ENCODE peak calls at places on chromosome 7, in six cellular contexts. One of them, this sample, is unnamed.

GRCh38 chr7:131007439-131008330 is 273.7 kb upstream of the KLF14 start:
- DNase-seq in endodermal cell: peak; percentile 82
- DNase-seq in cardiac muscle cell: peak; percentile 56
- DNase-seq in tibial nerve: peak; percentile 67
- DNase-seq in mammary epithelial cell: peak; percentile 73
- DNase-seq in upper lobe of right lung: no peak
- DNase-seq in this sample: no peak

GRCh38 chr7:115127399-115128021 is 205.6 kb downstream of the MDFIC start:
- DNase-seq in endodermal cell: no peak
- DNase-seq in cardiac muscle cell: no peak
- DNase-seq in tibial nerve: no peak
- DNase-seq in mammary epithelial cell: peak; percentile 10
- DNase-seq in upper lobe of right lung: no peak
- DNase-seq in this sample: no peak

GRCh38 chr7:97025983-97026704 is 1.5 kb upstream of the DLX5 start:
- DNase-seq in endodermal cell: peak; percentile 76
- DNase-seq in cardiac muscle cell: peak; percentile 60
- DNase-seq in tibial nerve: no peak
- DNase-seq in mammary epithelial cell: no peak
- DNase-seq in upper lobe of right lung: no peak
- DNase-seq in this sample: no peak

GRCh38 chr7:64630496-64630895 is 35.4 kb upstream of the ZNF107 start:
- DNase-seq in endodermal cell: no peak
- DNase-seq in cardiac muscle cell: no peak
- DNase-seq in tibial nerve: no peak
- DNase-seq in mammary epithelial cell: no peak
- DNase-seq in upper lobe of right lung: no peak
- DNase-seq in this sample: no peak

GRCh38 chr7:3019801-3020200 is 23.9 kb downstream of the CARD11 start:
- DNase-seq in endodermal cell: no peak
- DNase-seq in cardiac muscle cell: no peak
- DNase-seq in tibial nerve: no peak
- DNase-seq in mammary epithelial cell: no peak
- DNase-seq in upper lobe of right lung: no peak
- DNase-seq in this sample: no peak

GRCh38 chr7:14144538-14144937 is 155.1 kb upstream of the ETV1 start:
- DNase-seq in endodermal cell: no peak
- DNase-seq in cardiac muscle cell: no peak
- DNase-seq in tibial nerve: no peak
- DNase-seq in mammary epithelial cell: no peak
- DNase-seq in upper lobe of right lung: no peak
- DNase-seq in this sample: no peak

GRCh38 chr7:106345421-106346166 is 60.8 kb upstream of the NAMPT start:
- DNase-seq in endodermal cell: no peak
- DNase-seq in cardiac muscle cell: no peak
- DNase-seq in tibial nerve: no peak
- DNase-seq in mammary epithelial cell: no peak
- DNase-seq in upper lobe of right lung: no peak
- DNase-seq in this sample: no peak

GRCh38 chr7:13921062-13921461 is 68.4 kb downstream of the ETV1 start:
- DNase-seq in endodermal cell: no peak
- DNase-seq in cardiac muscle cell: no peak
- DNase-seq in tibial nerve: no peak
- DNase-seq in mammary epithelial cell: no peak
- DNase-seq in upper lobe of right lung: no peak
- DNase-seq in this sample: no peak

GRCh38 chr7:31114593-31115343 is 62.7 kb downstream of the ADCYAP1R1 start:
- DNase-seq in endodermal cell: peak; percentile 85
- DNase-seq in cardiac muscle cell: peak; percentile 75
- DNase-seq in tibial nerve: no peak
- DNase-seq in mammary epithelial cell: peak; percentile 25
- DNase-seq in upper lobe of right lung: no peak
- DNase-seq in this sample: no peak

GRCh38 chr7:120742370-120742769 is 115.6 kb downstream of the TSPAN12 start:
- DNase-seq in endodermal cell: no peak
- DNase-seq in cardiac muscle cell: no peak
- DNase-seq in tibial nerve: no peak
- DNase-seq in mammary epithelial cell: no peak
- DNase-seq in upper lobe of right lung: no peak
- DNase-seq in this sample: no peak

GRCh38 chr7:154746551-154746950 is 256.4 kb downstream of the PAXIP1 start:
- DNase-seq in endodermal cell: no peak
- DNase-seq in cardiac muscle cell: no peak
- DNase-seq in tibial nerve: no peak
- DNase-seq in mammary epithelial cell: no peak
- DNase-seq in upper lobe of right lung: no peak
- DNase-seq in this sample: no peak

GRCh38 chr7:6613706-6614105 is 1.7 kb upstream of the ZNF853 start:
- DNase-seq in endodermal cell: no peak
- DNase-seq in cardiac muscle cell: no peak
- DNase-seq in tibial nerve: no peak
- DNase-seq in mammary epithelial cell: no peak
- DNase-seq in upper lobe of right lung: no peak
- DNase-seq in this sample: no peak

GRCh38 chr7:17448479-17449423 is 150.3 kb downstream of the AHR start:
- DNase-seq in endodermal cell: no peak
- DNase-seq in cardiac muscle cell: no peak
- DNase-seq in tibial nerve: no peak
- DNase-seq in mammary epithelial cell: no peak
- DNase-seq in upper lobe of right lung: no peak
- DNase-seq in this sample: no peak

GRCh38 chr7:767941-768729 is 41.1 kb upstream of the PRKAR1B start:
- DNase-seq in endodermal cell: peak; percentile 39
- DNase-seq in cardiac muscle cell: no peak
- DNase-seq in tibial nerve: no peak
- DNase-seq in mammary epithelial cell: no peak
- DNase-seq in upper lobe of right lung: no peak
- DNase-seq in this sample: no peak

GRCh38 chr7:50661345-50662058 is 96.3 kb upstream of the DDC start:
- DNase-seq in endodermal cell: peak; percentile 25
- DNase-seq in cardiac muscle cell: no peak
- DNase-seq in tibial nerve: no peak
- DNase-seq in mammary epithelial cell: no peak
- DNase-seq in upper lobe of right lung: no peak
- DNase-seq in this sample: no peak

GRCh38 chr7:102426268-102427031 is 6.9 kb upstream of the ORAI2 start:
- DNase-seq in endodermal cell: no peak
- DNase-seq in cardiac muscle cell: no peak
- DNase-seq in tibial nerve: no peak
- DNase-seq in mammary epithelial cell: no peak
- DNase-seq in upper lobe of right lung: peak; percentile 74
- DNase-seq in this sample: no peak

GRCh38 chr7:105055621-105056020 is 41.6 kb downstream of the KMT2E start:
- DNase-seq in endodermal cell: no peak
- DNase-seq in cardiac muscle cell: no peak
- DNase-seq in tibial nerve: no peak
- DNase-seq in mammary epithelial cell: no peak
- DNase-seq in upper lobe of right lung: no peak
- DNase-seq in this sample: no peak

GRCh38 chr7:3537210-3537875 is 236.3 kb downstream of the SDK1 start:
- DNase-seq in endodermal cell: no peak
- DNase-seq in cardiac muscle cell: peak; percentile 5
- DNase-seq in tibial nerve: no peak
- DNase-seq in mammary epithelial cell: peak; percentile 70
- DNase-seq in upper lobe of right lung: no peak
- DNase-seq in this sample: peak; percentile 44

GRCh38 chr7:78306631-78307030 is 508.1 kb downstream of the PHTF2 start:
- DNase-seq in endodermal cell: no peak
- DNase-seq in cardiac muscle cell: no peak
- DNase-seq in tibial nerve: no peak
- DNase-seq in mammary epithelial cell: no peak
- DNase-seq in upper lobe of right lung: no peak
- DNase-seq in this sample: no peak

GRCh38 chr7:133023370-133024075 is 58.4 kb downstream of the CHCHD3 start:
- DNase-seq in endodermal cell: no peak
- DNase-seq in cardiac muscle cell: no peak
- DNase-seq in tibial nerve: no peak
- DNase-seq in mammary epithelial cell: no peak
- DNase-seq in upper lobe of right lung: no peak
- DNase-seq in this sample: no peak

GRCh38 chr7:80428161-80429054 is 83.5 kb downstream of the GNAT3 start:
- DNase-seq in endodermal cell: peak; percentile 61
- DNase-seq in cardiac muscle cell: peak; percentile 52
- DNase-seq in tibial nerve: peak; percentile 35
- DNase-seq in mammary epithelial cell: peak; percentile 62
- DNase-seq in upper lobe of right lung: no peak
- DNase-seq in this sample: no peak
- TF ChIP-seq CTCF in endodermal cell: peak; percentile 83
- TF ChIP-seq CTCF in cardiac muscle cell: peak; percentile 74
- TF ChIP-seq CTCF in tibial nerve: peak; percentile 75
- TF ChIP-seq CTCF in mammary epithelial cell: peak; percentile 48
- TF ChIP-seq CTCF in upper lobe of right lung: peak; percentile 72
- TF ChIP-seq CTCF in this sample: peak; percentile 91

DNA sequence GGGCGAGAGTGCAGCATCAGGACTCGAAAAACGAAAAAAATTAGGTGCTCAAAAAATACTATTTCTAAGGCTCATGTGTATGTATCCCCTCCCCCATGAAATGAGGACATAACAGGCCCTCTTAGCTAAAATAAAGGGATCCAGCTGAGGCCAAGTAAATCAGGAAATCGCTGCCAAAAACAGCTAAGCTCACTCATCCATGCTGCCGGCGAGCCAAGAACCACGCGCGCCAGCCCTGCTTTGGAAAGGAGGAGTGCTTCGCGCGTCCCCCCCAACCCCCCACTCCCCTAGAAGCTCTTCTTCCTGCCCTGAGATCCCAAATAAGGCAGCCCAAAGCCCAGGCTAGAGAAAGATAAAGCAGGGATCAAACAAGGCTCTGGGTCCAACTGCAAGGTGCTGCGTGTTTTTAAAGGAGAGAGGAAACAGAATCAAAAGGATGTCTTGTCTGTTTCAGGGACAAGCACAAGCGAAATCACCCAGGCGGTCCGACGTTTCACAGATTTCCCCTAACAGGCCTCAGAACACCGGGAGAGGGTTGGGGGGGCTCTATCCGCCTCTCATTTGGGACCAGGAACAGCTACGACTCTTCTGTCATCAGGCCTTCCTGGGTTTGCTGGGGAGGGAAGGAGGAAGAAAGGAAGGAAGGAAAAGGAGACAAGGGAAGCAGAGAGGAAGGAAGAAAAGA is 168.3 kb upstream of the AUTS2 start:
- DNase-seq in endodermal cell: peak; percentile 54
- DNase-seq in cardiac muscle cell: no peak
- DNase-seq in tibial nerve: peak; percentile 36
- DNase-seq in mammary epithelial cell: no peak
- DNase-seq in upper lobe of right lung: no peak
- DNase-seq in this sample: no peak
- H3K4me1 ChIP-seq in endodermal cell: peaks cover 14% of the 10 kb centered on the region
- H3K4me1 ChIP-seq in cardiac muscle cell: peaks cover 10% of the 10 kb centered on the region
- H3K4me1 ChIP-seq in tibial nerve: peaks cover 13% of the 10 kb centered on the region
- H3K4me1 ChIP-seq in mammary epithelial cell: no peaks in the 10 kb centered on the region
- H3K4me1 ChIP-seq in upper lobe of right lung: peaks cover 10% of the 10 kb centered on the region
- H3K4me1 ChIP-seq in this sample: no peaks in the 10 kb centered on the region

GRCh38 chr7:90595801-90596683 is at the start of gene CDK14:
- DNase-seq in endodermal cell: peak; percentile 92
- DNase-seq in cardiac muscle cell: peak; percentile 87
- DNase-seq in tibial nerve: peak; percentile 70
- DNase-seq in mammary epithelial cell: peak; percentile 59
- DNase-seq in upper lobe of right lung: peak; percentile 91
- DNase-seq in this sample: no peak

GRCh38 chr7:90599038-90599437 is 2.9 kb downstream of the CDK14 start:
- DNase-seq in endodermal cell: no peak
- DNase-seq in cardiac muscle cell: no peak
- DNase-seq in tibial nerve: no peak
- DNase-seq in mammary epithelial cell: no peak
- DNase-seq in upper lobe of right lung: no peak
- DNase-seq in this sample: no peak

GRCh38 chr7:90597527-90597871 is 1.4 kb downstream of the CDK14 start:
- DNase-seq in endodermal cell: no peak
- DNase-seq in cardiac muscle cell: no peak
- DNase-seq in tibial nerve: no peak
- DNase-seq in mammary epithelial cell: no peak
- DNase-seq in upper lobe of right lung: no peak
- DNase-seq in this sample: no peak

GRCh38 chr7:90596745-90597526 is 815 bp downstream of the CDK14 start:
- DNase-seq in endodermal cell: peak; percentile 50
- DNase-seq in cardiac muscle cell: peak; percentile 61
- DNase-seq in tibial nerve: no peak
- DNase-seq in mammary epithelial cell: peak; percentile 57
- DNase-seq in upper lobe of right lung: no peak
- DNase-seq in this sample: no peak

DNA sequence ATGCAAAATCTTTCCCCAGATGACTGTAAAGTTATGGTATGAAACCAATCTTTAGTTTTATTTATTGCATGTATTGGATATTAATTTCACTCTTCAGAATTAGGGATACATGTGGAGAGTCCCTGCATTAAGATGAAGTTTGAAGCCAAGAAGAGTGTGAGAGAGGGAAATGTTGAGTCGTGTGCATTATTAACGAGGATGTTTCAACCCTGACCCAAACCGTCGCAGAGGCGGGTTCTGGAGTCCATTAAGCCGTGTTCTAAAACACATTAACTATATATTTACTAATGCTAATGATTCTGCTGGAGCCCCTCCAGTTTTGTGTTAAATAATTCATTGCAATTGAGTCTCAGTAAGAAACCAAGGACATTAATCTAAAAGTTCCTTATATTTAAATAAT is 1.8 kb downstream of the CDK14 start:
- DNase-seq in endodermal cell: no peak
- DNase-seq in cardiac muscle cell: no peak
- DNase-seq in tibial nerve: no peak
- DNase-seq in mammary epithelial cell: no peak
- DNase-seq in upper lobe of right lung: no peak
- DNase-seq in this sample: no peak
- H3K27ac ChIP-seq in endodermal cell: no peak overlapping the region
- H3K27ac ChIP-seq in cardiac muscle cell: no peak overlapping the region
- H3K27ac ChIP-seq in tibial nerve: no peak overlapping the region
- H3K27ac ChIP-seq in mammary epithelial cell: peak overlapping the region; percentile 57
- H3K27ac ChIP-seq in upper lobe of right lung: no peak overlapping the region
- H3K27ac ChIP-seq in this sample: no peak overlapping the region

DNA sequence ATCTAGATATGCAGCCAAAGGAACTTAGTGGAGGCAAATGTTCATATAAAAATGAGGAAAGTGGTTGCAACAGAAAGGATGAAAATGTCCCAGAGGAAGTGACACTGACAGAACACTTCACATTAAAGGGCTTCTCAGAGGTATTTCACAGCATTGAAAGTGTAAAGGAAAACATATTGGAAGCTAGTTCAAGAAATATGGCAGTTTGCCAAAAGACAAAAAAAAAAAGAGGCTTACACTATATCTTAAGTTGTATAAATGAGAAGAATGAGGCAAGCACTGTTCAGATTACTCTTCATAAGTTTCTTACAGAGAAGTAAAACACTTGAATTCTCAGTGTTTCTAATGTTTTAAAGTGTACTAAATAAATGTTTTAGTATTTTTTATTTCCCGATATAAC is 20.1 kb downstream of the RUNDC3B start:
- DNase-seq in endodermal cell: no peak
- DNase-seq in cardiac muscle cell: no peak
- DNase-seq in tibial nerve: no peak
- DNase-seq in mammary epithelial cell: no peak
- DNase-seq in upper lobe of right lung: no peak
- DNase-seq in this sample: no peak
- TF ChIP-seq CTCF in endodermal cell: no peak
- TF ChIP-seq CTCF in cardiac muscle cell: no peak
- TF ChIP-seq CTCF in tibial nerve: no peak
- TF ChIP-seq CTCF in mammary epithelial cell: no peak
- TF ChIP-seq CTCF in upper lobe of right lung: no peak
- TF ChIP-seq CTCF in this sample: no peak

This sample was measured in foreskin keratinocyte.